ENCODE peak calls at places on chromosomes 12 and 14, in ten cellular contexts. One of them, this sample, is unnamed.

GRCh38 chr12:108551556-108551955 is 9.4 kb downstream of the SART3 start:
- DNase-seq in CD8-positive, alpha-beta memory T cell: no peak
- DNase-seq in AG04450: no peak
- DNase-seq in SJCRH30: no peak
- DNase-seq in CD8-positive, alpha-beta T cell: no peak
- DNase-seq in uterus: no peak
- DNase-seq in psoas muscle: no peak
- DNase-seq in astrocyte: peak
- DNase-seq in effector memory CD4-positive, alpha-beta T cell: no peak
- DNase-seq in PC-3: no peak
- DNase-seq in this sample: no peak

GRCh38 chr12:113306382-113306781 is 28.5 kb downstream of the SLC8B1 start:
- DNase-seq in CD8-positive, alpha-beta memory T cell: no peak
- DNase-seq in AG04450: no peak
- DNase-seq in SJCRH30: peak
- DNase-seq in CD8-positive, alpha-beta T cell: no peak
- DNase-seq in uterus: no peak
- DNase-seq in psoas muscle: no peak
- DNase-seq in astrocyte: peak
- DNase-seq in effector memory CD4-positive, alpha-beta T cell: no peak
- DNase-seq in PC-3: peak
- DNase-seq in this sample: no peak

GRCh38 chr12:41510470-41510869 is 322.4 kb downstream of the PDZRN4 start:
- DNase-seq in CD8-positive, alpha-beta memory T cell: no peak
- DNase-seq in AG04450: no peak
- DNase-seq in SJCRH30: no peak
- DNase-seq in CD8-positive, alpha-beta T cell: no peak
- DNase-seq in uterus: no peak
- DNase-seq in psoas muscle: no peak
- DNase-seq in astrocyte: no peak
- DNase-seq in effector memory CD4-positive, alpha-beta T cell: no peak
- DNase-seq in PC-3: no peak
- DNase-seq in this sample: no peak

GRCh38 chr14:104972301-104973211 is 5.6 kb downstream of the AHNAK2 start:
- DNase-seq in CD8-positive, alpha-beta memory T cell: no peak
- DNase-seq in AG04450: no peak
- DNase-seq in SJCRH30: no peak
- DNase-seq in CD8-positive, alpha-beta T cell: no peak
- DNase-seq in uterus: peak
- DNase-seq in psoas muscle: peak
- DNase-seq in astrocyte: peak
- DNase-seq in effector memory CD4-positive, alpha-beta T cell: no peak
- DNase-seq in PC-3: peak
- DNase-seq in this sample: peak

GRCh38 chr14:39175445-39176262 is 600 bp downstream of the PNN start:
- DNase-seq in CD8-positive, alpha-beta memory T cell: no peak
- DNase-seq in AG04450: no peak
- DNase-seq in SJCRH30: peak
- DNase-seq in CD8-positive, alpha-beta T cell: no peak
- DNase-seq in uterus: no peak
- DNase-seq in psoas muscle: no peak
- DNase-seq in astrocyte: peak
- DNase-seq in effector memory CD4-positive, alpha-beta T cell: no peak
- DNase-seq in PC-3: peak
- DNase-seq in this sample: no peak

GRCh38 chr14:44565968-44566367 is 58.9 kb upstream of the FSCB start:
- DNase-seq in CD8-positive, alpha-beta memory T cell: no peak
- DNase-seq in AG04450: no peak
- DNase-seq in SJCRH30: no peak
- DNase-seq in CD8-positive, alpha-beta T cell: no peak
- DNase-seq in uterus: no peak
- DNase-seq in psoas muscle: no peak
- DNase-seq in astrocyte: no peak
- DNase-seq in effector memory CD4-positive, alpha-beta T cell: no peak
- DNase-seq in PC-3: peak
- DNase-seq in this sample: no peak

GRCh38 chr12:122125452-122126341 is 47.1 kb downstream of the MLXIP start:
- DNase-seq in CD8-positive, alpha-beta memory T cell: no peak
- DNase-seq in AG04450: no peak
- DNase-seq in SJCRH30: no peak
- DNase-seq in CD8-positive, alpha-beta T cell: no peak
- DNase-seq in uterus: no peak
- DNase-seq in psoas muscle: peak
- DNase-seq in astrocyte: no peak
- DNase-seq in effector memory CD4-positive, alpha-beta T cell: no peak
- DNase-seq in PC-3: no peak
- DNase-seq in this sample: no peak

GRCh38 chr14:69629225-69630127 is 18.1 kb downstream of the SUSD6 start:
- DNase-seq in CD8-positive, alpha-beta memory T cell: no peak
- DNase-seq in AG04450: no peak
- DNase-seq in SJCRH30: no peak
- DNase-seq in CD8-positive, alpha-beta T cell: no peak
- DNase-seq in uterus: no peak
- DNase-seq in psoas muscle: no peak
- DNase-seq in astrocyte: no peak
- DNase-seq in effector memory CD4-positive, alpha-beta T cell: no peak
- DNase-seq in PC-3: no peak
- DNase-seq in this sample: no peak

DNA sequence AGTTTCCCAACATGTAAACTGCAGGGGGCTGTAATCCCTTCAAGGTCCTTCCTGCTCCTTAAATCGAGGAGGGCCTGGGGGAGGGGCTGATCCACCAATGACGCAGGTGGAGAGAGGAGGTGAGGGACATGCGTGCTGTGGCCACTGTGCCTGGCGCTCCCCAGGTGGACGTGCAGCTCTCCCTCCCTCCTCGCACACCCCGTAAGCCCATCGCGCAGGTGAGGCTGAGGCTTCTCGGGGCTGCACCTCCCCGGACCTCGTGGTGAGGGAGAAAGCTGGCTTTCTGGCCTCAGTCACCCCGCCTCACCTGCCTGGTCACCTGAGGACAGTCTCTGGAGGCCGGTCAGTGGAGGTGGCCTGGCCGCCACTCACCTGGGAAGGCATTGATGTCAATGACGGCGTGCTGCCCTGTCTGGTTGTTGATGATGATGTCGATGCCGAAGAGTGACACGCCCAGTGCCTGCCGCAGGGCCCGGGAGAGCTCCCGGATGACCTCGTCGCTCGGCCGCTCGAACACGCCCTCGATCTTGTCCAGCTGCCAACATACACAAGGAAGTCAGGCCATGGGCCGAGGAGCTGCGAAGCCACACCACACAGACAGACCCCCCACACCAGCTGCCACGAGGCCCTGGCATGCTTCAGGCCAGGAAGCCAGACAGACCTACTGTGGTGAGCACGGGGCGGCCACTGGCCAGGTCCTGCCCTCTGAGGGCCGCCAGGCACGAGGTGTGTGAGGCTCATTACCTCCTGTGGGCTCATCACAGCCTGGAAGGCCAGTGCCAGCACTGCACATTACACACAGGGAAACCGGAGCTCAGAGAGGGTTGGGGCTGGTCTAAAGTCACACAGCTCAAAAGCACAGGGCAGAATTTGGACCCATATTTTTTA is 23.3 kb downstream of the CHGA start:
- DNase-seq in CD8-positive, alpha-beta memory T cell: no peak
- DNase-seq in AG04450: no peak
- DNase-seq in SJCRH30: peak
- DNase-seq in CD8-positive, alpha-beta T cell: no peak
- DNase-seq in uterus: no peak
- DNase-seq in psoas muscle: peak
- DNase-seq in astrocyte: peak
- DNase-seq in effector memory CD4-positive, alpha-beta T cell: no peak
- DNase-seq in PC-3: peak
- DNase-seq in this sample: peak
- H3K4me3 ChIP-seq in CD8-positive, alpha-beta memory T cell: no peak
- H3K4me3 ChIP-seq in AG04450: no peak
- H3K4me3 ChIP-seq in SJCRH30: no peak
- H3K4me3 ChIP-seq in CD8-positive, alpha-beta T cell: no peak
- H3K4me3 ChIP-seq in uterus: no peak
- H3K4me3 ChIP-seq in psoas muscle: no peak
- H3K4me3 ChIP-seq in astrocyte: no peak
- H3K4me3 ChIP-seq in effector memory CD4-positive, alpha-beta T cell: no peak
- H3K4me3 ChIP-seq in PC-3: no peak
- H3K4me3 ChIP-seq in this sample: no peak

GRCh38 chr12:46660276-46660675 is 165.5 kb downstream of the SLC38A4 start:
- DNase-seq in CD8-positive, alpha-beta memory T cell: no peak
- DNase-seq in AG04450: no peak
- DNase-seq in SJCRH30: no peak
- DNase-seq in CD8-positive, alpha-beta T cell: no peak
- DNase-seq in uterus: no peak
- DNase-seq in psoas muscle: no peak
- DNase-seq in astrocyte: no peak
- DNase-seq in effector memory CD4-positive, alpha-beta T cell: no peak
- DNase-seq in PC-3: no peak
- DNase-seq in this sample: no peak

GRCh38 chr12:46659844-46660243 is 166.0 kb downstream of the SLC38A4 start:
- DNase-seq in CD8-positive, alpha-beta memory T cell: no peak
- DNase-seq in AG04450: no peak
- DNase-seq in SJCRH30: no peak
- DNase-seq in CD8-positive, alpha-beta T cell: no peak
- DNase-seq in uterus: no peak
- DNase-seq in psoas muscle: no peak
- DNase-seq in astrocyte: no peak
- DNase-seq in effector memory CD4-positive, alpha-beta T cell: no peak
- DNase-seq in PC-3: no peak
- DNase-seq in this sample: no peak

GRCh38 chr12:46657416-46658411 is 168.1 kb downstream of the SLC38A4 start:
- DNase-seq in CD8-positive, alpha-beta memory T cell: no peak
- DNase-seq in AG04450: no peak
- DNase-seq in SJCRH30: no peak
- DNase-seq in CD8-positive, alpha-beta T cell: no peak
- DNase-seq in uterus: no peak
- DNase-seq in psoas muscle: no peak
- DNase-seq in astrocyte: peak
- DNase-seq in effector memory CD4-positive, alpha-beta T cell: no peak
- DNase-seq in PC-3: no peak
- DNase-seq in this sample: no peak

GRCh38 chr12:46660719-46661118 is 165.1 kb downstream of the SLC38A4 start:
- DNase-seq in CD8-positive, alpha-beta memory T cell: no peak
- DNase-seq in AG04450: no peak
- DNase-seq in SJCRH30: no peak
- DNase-seq in CD8-positive, alpha-beta T cell: no peak
- DNase-seq in uterus: no peak
- DNase-seq in psoas muscle: no peak
- DNase-seq in astrocyte: no peak
- DNase-seq in effector memory CD4-positive, alpha-beta T cell: no peak
- DNase-seq in PC-3: no peak
- DNase-seq in this sample: no peak

DNA sequence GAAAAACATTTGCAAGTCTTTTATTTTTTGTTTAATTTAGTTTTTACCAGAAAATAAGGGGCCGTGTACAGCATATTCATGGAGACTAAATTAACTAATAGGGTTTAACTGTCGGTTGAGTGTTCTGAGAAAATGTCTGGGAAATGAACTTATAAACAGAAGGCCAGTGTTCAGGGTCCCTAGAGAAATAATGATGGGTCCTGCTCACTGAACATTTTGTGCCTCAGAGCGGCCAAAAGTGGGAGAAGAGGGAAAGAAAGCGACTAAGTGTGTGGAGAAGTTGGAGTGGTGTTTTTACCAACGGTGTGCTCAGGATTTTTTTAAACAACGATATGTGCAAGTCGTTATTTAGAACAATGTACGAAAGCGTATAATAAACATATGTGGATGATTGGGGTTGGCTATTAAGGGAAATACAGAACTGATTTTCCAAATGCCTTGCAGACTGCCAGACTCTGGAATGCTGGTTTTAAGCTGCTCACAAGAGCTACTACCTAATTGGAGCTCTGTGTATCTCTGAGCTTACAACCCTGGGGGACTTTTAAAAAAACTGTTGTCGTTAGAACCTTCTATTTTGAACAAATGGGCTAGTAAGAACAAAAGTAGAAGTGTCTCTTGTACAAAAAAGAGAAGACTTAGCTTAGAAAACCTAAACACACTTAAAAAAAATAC is 166.6 kb downstream of the SLC38A4 start:
- DNase-seq in CD8-positive, alpha-beta memory T cell: no peak
- DNase-seq in AG04450: no peak
- DNase-seq in SJCRH30: no peak
- DNase-seq in CD8-positive, alpha-beta T cell: no peak
- DNase-seq in uterus: no peak
- DNase-seq in psoas muscle: no peak
- DNase-seq in astrocyte: no peak
- DNase-seq in effector memory CD4-positive, alpha-beta T cell: no peak
- DNase-seq in PC-3: no peak
- DNase-seq in this sample: no peak
- H3K27ac ChIP-seq in CD8-positive, alpha-beta memory T cell: no peak
- H3K27ac ChIP-seq in AG04450: no peak
- H3K27ac ChIP-seq in SJCRH30: no peak
- H3K27ac ChIP-seq in CD8-positive, alpha-beta T cell: no peak
- H3K27ac ChIP-seq in uterus: peak
- H3K27ac ChIP-seq in psoas muscle: peak
- H3K27ac ChIP-seq in astrocyte: peak
- H3K27ac ChIP-seq in effector memory CD4-positive, alpha-beta T cell: no peak
- H3K27ac ChIP-seq in PC-3: no peak
- H3K27ac ChIP-seq in this sample: peak

GRCh38 chr14:55118761-55119160 is 10.3 kb upstream of the LGALS3 start:
- DNase-seq in CD8-positive, alpha-beta memory T cell: no peak
- DNase-seq in AG04450: no peak
- DNase-seq in SJCRH30: no peak
- DNase-seq in CD8-positive, alpha-beta T cell: no peak
- DNase-seq in uterus: no peak
- DNase-seq in psoas muscle: no peak
- DNase-seq in astrocyte: no peak
- DNase-seq in effector memory CD4-positive, alpha-beta T cell: no peak
- DNase-seq in PC-3: no peak
- DNase-seq in this sample: no peak

GRCh38 chr14:55122441-55122986 is 6.5 kb upstream of the LGALS3 start:
- DNase-seq in CD8-positive, alpha-beta memory T cell: no peak
- DNase-seq in AG04450: no peak
- DNase-seq in SJCRH30: no peak
- DNase-seq in CD8-positive, alpha-beta T cell: no peak
- DNase-seq in uterus: peak
- DNase-seq in psoas muscle: no peak
- DNase-seq in astrocyte: peak
- DNase-seq in effector memory CD4-positive, alpha-beta T cell: no peak
- DNase-seq in PC-3: peak
- DNase-seq in this sample: peak

GRCh38 chr14:55121628-55122440 is 7.2 kb upstream of the LGALS3 start:
- DNase-seq in CD8-positive, alpha-beta memory T cell: no peak
- DNase-seq in AG04450: no peak
- DNase-seq in SJCRH30: no peak
- DNase-seq in CD8-positive, alpha-beta T cell: no peak
- DNase-seq in uterus: no peak
- DNase-seq in psoas muscle: no peak
- DNase-seq in astrocyte: no peak
- DNase-seq in effector memory CD4-positive, alpha-beta T cell: no peak
- DNase-seq in PC-3: peak
- DNase-seq in this sample: no peak

GRCh38 chr14:55121146-55121545 is 7.9 kb upstream of the LGALS3 start:
- DNase-seq in CD8-positive, alpha-beta memory T cell: no peak
- DNase-seq in AG04450: no peak
- DNase-seq in SJCRH30: no peak
- DNase-seq in CD8-positive, alpha-beta T cell: no peak
- DNase-seq in uterus: no peak
- DNase-seq in psoas muscle: no peak
- DNase-seq in astrocyte: no peak
- DNase-seq in effector memory CD4-positive, alpha-beta T cell: no peak
- DNase-seq in PC-3: no peak
- DNase-seq in this sample: no peak

GRCh38 chr14:55120466-55121144 is 8.4 kb upstream of the LGALS3 start:
- DNase-seq in CD8-positive, alpha-beta memory T cell: no peak
- DNase-seq in AG04450: no peak
- DNase-seq in SJCRH30: no peak
- DNase-seq in CD8-positive, alpha-beta T cell: no peak
- DNase-seq in uterus: no peak
- DNase-seq in psoas muscle: no peak
- DNase-seq in astrocyte: no peak
- DNase-seq in effector memory CD4-positive, alpha-beta T cell: no peak
- DNase-seq in PC-3: no peak
- DNase-seq in this sample: peak
- H3K4me3 ChIP-seq in CD8-positive, alpha-beta memory T cell: no peak
- H3K4me3 ChIP-seq in AG04450: no peak
- H3K4me3 ChIP-seq in SJCRH30: no peak
- H3K4me3 ChIP-seq in CD8-positive, alpha-beta T cell: no peak
- H3K4me3 ChIP-seq in uterus: no peak
- H3K4me3 ChIP-seq in psoas muscle: no peak
- H3K4me3 ChIP-seq in astrocyte: no peak
- H3K4me3 ChIP-seq in effector memory CD4-positive, alpha-beta T cell: no peak
- H3K4me3 ChIP-seq in PC-3: no peak
- H3K4me3 ChIP-seq in this sample: no peak

DNA sequence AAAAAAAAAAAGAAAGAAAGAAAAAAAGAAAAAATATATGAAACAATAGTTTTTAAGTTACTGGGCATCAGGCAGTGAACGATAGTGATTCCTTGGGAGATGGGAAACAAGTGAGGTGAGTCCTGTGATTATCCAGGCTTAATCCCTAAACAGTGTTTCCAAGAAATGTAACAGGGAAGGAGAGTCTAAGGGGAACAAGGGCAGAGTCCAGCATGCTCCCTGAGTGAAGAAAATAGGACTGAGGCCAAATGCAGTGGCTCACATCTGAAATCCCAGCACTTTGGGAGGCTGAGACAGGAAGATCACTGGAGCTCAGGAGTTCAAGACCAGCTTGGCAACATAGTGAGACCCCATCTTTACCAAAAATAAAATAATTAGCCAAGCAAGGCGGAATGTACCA is 40.7 kb downstream of the R3HDM2 start:
- DNase-seq in CD8-positive, alpha-beta memory T cell: no peak
- DNase-seq in AG04450: no peak
- DNase-seq in SJCRH30: no peak
- DNase-seq in CD8-positive, alpha-beta T cell: no peak
- DNase-seq in uterus: no peak
- DNase-seq in psoas muscle: no peak
- DNase-seq in astrocyte: no peak
- DNase-seq in effector memory CD4-positive, alpha-beta T cell: no peak
- DNase-seq in PC-3: no peak
- DNase-seq in this sample: no peak
- H3K27ac ChIP-seq in CD8-positive, alpha-beta memory T cell: no peak
- H3K27ac ChIP-seq in AG04450: peak
- H3K27ac ChIP-seq in SJCRH30: no peak
- H3K27ac ChIP-seq in CD8-positive, alpha-beta T cell: no peak
- H3K27ac ChIP-seq in uterus: no peak
- H3K27ac ChIP-seq in psoas muscle: peak
- H3K27ac ChIP-seq in astrocyte: peak
- H3K27ac ChIP-seq in effector memory CD4-positive, alpha-beta T cell: no peak
- H3K27ac ChIP-seq in PC-3: peak
- H3K27ac ChIP-seq in this sample: no peak